ENCODE peak calls at places on chromosomes 5 and 9, in six cellular contexts. W, I, J, T, O and G are unnamed samples.

GRCh38 chr5:119031047-119031886 is 39.6 kb upstream of the DMXL1 start:
- DNase-seq in W (peak), I (no peak), J (no peak), T (no peak), O (no peak), G (no peak)

GRCh38 chr5:159571501-159572244 is 241.4 kb upstream of the IL12B start:
- DNase-seq in W (no peak), I (no peak), J (no peak), T (no peak), O (no peak), G (peak)

GRCh38 chr9:78775211-78775610 is 478.3 kb downstream of the PSAT1 start:
- DNase-seq in W (no peak), I (no peak), J (no peak), T (no peak), O (no peak), G (no peak)

GRCh38 chr9:134284273-134284672 is 42.0 kb upstream of the RXRA start:
- DNase-seq in W (no peak), I (no peak), J (no peak), T (no peak), O (no peak), G (no peak)

GRCh38 chr9:71656496-71656895 is 111.8 kb downstream of the CEMIP2 start:
- DNase-seq in W (no peak), I (no peak), J (no peak), T (no peak), O (no peak), G (no peak)

GRCh38 chr5:13212843-13213242 is 731.6 kb downstream of the DNAH5 start:
- DNase-seq in W (no peak), I (no peak), J (no peak), T (no peak), O (no peak), G (no peak)

GRCh38 chr9:113579270-113580040 is 115.9 kb downstream of the RGS3 start:
- DNase-seq in W (no peak), I (no peak), J (no peak), T (no peak), O (no peak), G (no peak)

GRCh38 chr5:179549973-179550510 is 312 bp upstream of the RUFY1 start:
- DNase-seq in W (peak), I (no peak), J (no peak), T (no peak), O (peak), G (no peak)

GRCh38 chr5:18985397-18985796 is 1002.6 kb downstream of the CDH18 start:
- DNase-seq in W (no peak), I (peak), J (no peak), T (no peak), O (no peak), G (no peak)

GRCh38 chr5:50667079-50667652 is 729 bp downstream of the PARP8 start:
- DNase-seq in W (no peak), I (peak), J (no peak), T (no peak), O (no peak), G (no peak)

GRCh38 chr5:15496886-15497285 is 3.1 kb upstream of the FBXL7 start:
- DNase-seq in W (no peak), I (no peak), J (no peak), T (no peak), O (no peak), G (no peak)

GRCh38 chr5:4058899-4059298 is 463.3 kb downstream of the IRX1 start:
- DNase-seq in W (no peak), I (no peak), J (no peak), T (no peak), O (no peak), G (no peak)

GRCh38 chr5:157828949-157829639 is 29.9 kb downstream of the CLINT1 start:
- DNase-seq in W (no peak), I (peak), J (no peak), T (peak), O (no peak), G (no peak)

GRCh38 chr9:5375091-5375490 is 35.4 kb upstream of the RLN1 start:
- DNase-seq in W (no peak), I (no peak), J (no peak), T (no peak), O (no peak), G (no peak)

GRCh38 chr9:128946945-128947422 is 419 bp downstream of the DOLK start:
- DNase-seq in W (no peak), I (no peak), J (no peak), T (no peak), O (no peak), G (no peak)

GRCh38 chr5:152560508-152561137 is 155.5 kb upstream of the NMUR2 start:
- DNase-seq in W (no peak), I (peak), J (peak), T (peak), O (peak), G (peak)

GRCh38 chr9:5608298-5609254 is 20.3 kb upstream of the RIC1 start:
- DNase-seq in W (no peak), I (no peak), J (no peak), T (no peak), O (peak), G (no peak)

GRCh38 chr5:148740966-148741742 is 85.3 kb upstream of the ADRB2 start:
- DNase-seq in W (no peak), I (no peak), J (no peak), T (peak), O (peak), G (peak)

GRCh38 chr9:87644659-87645058 is 81.3 kb upstream of the CTSL start:
- DNase-seq in W (no peak), I (peak), J (no peak), T (no peak), O (no peak), G (no peak)

GRCh38 chr9:75299324-75299723 is 211.0 kb downstream of the OSTF1 start:
- DNase-seq in W (no peak), I (no peak), J (no peak), T (no peak), O (peak), G (no peak)

GRCh38 chr9:121784706-121785426 is 133.4 kb downstream of the DAB2IP start:
- DNase-seq in W (no peak), I (no peak), J (no peak), T (no peak), O (no peak), G (no peak)

GRCh38 chr9:81871695-81872094 is 56.5 kb upstream of the SPATA31D4 start:
- DNase-seq in W (no peak), I (peak), J (no peak), T (no peak), O (no peak), G (no peak)

GRCh38 chr9:36192196-36192595 is 1.5 kb downstream of the CLTA start:
- DNase-seq in W (no peak), I (no peak), J (no peak), T (no peak), O (no peak), G (no peak)

GRCh38 chr5:123717139-123717538 is 205.2 kb downstream of the CSNK1G3 start:
- DNase-seq in W (no peak), I (no peak), J (no peak), T (no peak), O (no peak), G (no peak)

GRCh38 chr5:140109050-140109817 is 4.7 kb upstream of the PURA start:
- DNase-seq in W (no peak), I (no peak), J (no peak), T (no peak), O (no peak), G (no peak)

GRCh38 chr5:140109818-140110733 is 3.8 kb upstream of the PURA start:
- DNase-seq in W (no peak), I (no peak), J (no peak), T (no peak), O (no peak), G (no peak)

GRCh38 chr5:140107312-140108092 is 6.4 kb upstream of the PURA start:
- DNase-seq in W (peak), I (peak), J (no peak), T (peak), O (peak), G (peak)

GRCh38 chr5:140106805-140107311 is 7.1 kb upstream of the PURA start:
- DNase-seq in W (no peak), I (no peak), J (no peak), T (no peak), O (no peak), G (no peak)

DNA sequence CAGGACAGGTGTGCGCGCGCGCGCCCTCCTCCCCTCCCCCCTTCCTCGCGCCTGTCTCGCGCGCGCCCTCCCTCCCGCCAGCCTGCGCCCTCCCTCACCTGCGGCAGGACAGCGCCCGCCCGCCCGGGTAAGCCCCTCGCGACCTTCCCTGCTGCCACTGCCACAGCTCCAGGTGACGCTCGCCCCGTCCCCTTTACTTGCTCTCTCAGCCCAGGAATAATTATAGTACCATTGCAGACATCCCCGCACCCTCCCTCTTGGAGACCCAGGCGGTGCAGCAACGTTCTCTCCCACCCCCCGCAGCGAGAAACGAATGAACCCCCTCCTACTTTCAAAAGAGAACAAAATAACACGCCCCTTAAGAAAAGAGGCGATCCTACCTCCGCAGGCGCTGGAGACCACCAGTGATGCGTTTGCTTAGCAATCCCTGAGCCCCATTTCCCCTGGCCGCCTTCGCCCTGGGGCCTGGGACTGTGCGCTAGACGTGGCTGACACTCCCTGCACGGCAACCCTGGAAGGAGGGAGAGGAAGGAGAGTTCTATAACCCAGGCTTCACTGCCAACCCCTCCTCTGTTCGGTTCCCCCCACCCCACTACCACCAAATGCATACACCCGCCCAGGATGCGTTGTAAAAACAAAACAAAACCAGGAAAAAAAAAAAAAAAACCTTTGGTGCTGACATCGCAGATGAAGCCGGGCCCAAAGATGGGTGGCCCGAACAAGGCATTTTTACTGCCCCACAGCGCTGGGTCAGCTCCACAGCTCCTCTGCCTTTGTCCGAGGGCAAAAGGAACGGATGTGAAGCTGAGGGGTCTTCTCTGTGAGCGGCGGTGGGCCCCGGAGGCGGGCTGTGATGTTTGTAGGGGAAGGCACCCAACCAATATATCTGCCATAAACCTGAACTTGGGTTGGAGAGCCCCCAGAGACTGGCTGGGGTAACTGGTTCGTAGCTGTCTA is 5.5 kb upstream of the PURA start:
- DNase-seq in W (no peak), I (no peak), J (no peak), T (no peak), O (no peak), G (no peak)
- TF ChIP-seq ZNF274 in W (no peak), I (no peak), J (no peak), T (no peak), O (no peak), G (no peak)

GRCh38 chr5:55645304-55645703 is 66.8 kb downstream of the SLC38A9 start:
- DNase-seq in W (no peak), I (no peak), J (no peak), T (no peak), O (no peak), G (no peak)
- TF ChIP-seq ZNF274 in W (no peak), I (no peak), J (no peak), T (no peak), O (no peak), G (no peak)

GRCh38 chr5:120386981-120387380 is 77.1 kb upstream of the PRR16 start:
- DNase-seq in W (no peak), I (no peak), J (no peak), T (no peak), O (no peak), G (no peak)

GRCh38 chr5:120388016-120388781 is 75.9 kb upstream of the PRR16 start:
- DNase-seq in W (no peak), I (no peak), J (no peak), T (no peak), O (no peak), G (no peak)

GRCh38 chr5:120380644-120381043 is 83.5 kb upstream of the PRR16 start:
- DNase-seq in W (no peak), I (no peak), J (no peak), T (no peak), O (no peak), G (no peak)

GRCh38 chr5:120382813-120383212 is 81.3 kb upstream of the PRR16 start:
- DNase-seq in W (no peak), I (no peak), J (no peak), T (no peak), O (no peak), G (no peak)
- TF ChIP-seq ZNF274 in W (no peak), I (no peak), J (no peak), T (no peak), O (no peak), G (no peak)

DNA sequence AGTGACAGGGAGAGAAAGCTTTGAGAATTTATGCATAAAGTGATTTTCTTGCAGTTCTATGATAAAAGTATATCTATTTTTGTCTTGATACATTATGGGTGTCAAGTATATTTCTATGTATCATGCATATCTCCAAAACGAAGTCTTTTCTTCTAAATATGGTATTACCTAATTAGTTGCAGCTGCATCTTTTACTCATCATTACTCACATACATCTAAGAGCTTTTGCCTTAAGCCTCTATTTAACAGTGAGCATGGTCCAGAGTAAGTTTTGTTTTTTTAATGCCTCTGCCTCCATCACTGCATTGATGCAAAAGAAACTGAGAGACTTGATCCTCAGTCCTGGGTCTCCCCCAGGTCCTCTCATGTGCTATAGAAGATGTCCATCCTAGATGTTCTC is 40.0 kb upstream of the SMC5 start:
- DNase-seq in W (no peak), I (no peak), J (no peak), T (no peak), O (no peak), G (no peak)
- TF ChIP-seq ZNF274 in W (no peak), I (no peak), J (no peak), T (no peak), O (no peak), G (no peak)

DNA sequence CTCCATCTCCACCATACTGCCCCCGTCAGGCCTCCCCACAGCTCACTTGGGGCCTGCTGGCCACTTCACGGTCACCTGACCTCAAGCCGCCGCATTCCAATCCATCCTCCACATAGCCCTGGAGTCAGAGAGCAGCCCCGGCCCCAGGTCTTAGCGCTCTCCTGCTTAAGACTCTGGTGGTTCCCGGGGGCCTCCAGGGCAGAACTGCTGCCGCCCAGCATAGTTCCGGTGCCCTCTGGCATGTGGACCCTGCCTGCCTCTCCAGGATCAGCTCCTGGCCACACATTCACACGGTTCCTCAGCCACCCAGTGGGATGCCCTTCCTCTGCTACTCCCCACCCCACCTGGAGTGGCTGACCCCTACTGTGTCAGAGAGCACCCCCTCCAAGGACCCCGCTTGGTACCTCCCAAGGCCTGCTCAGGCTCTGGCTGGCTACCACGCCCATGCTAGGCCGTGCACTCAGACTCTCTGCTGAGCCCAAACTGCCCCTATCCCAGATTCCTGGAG is 8.7 kb downstream of the PHYKPL start:
- DNase-seq in W (no peak), I (no peak), J (no peak), T (no peak), O (no peak), G (no peak)
- TF ChIP-seq ZNF274 in W (no peak), I (no peak), J (no peak), T (no peak), O (no peak), G (no peak)

DNA sequence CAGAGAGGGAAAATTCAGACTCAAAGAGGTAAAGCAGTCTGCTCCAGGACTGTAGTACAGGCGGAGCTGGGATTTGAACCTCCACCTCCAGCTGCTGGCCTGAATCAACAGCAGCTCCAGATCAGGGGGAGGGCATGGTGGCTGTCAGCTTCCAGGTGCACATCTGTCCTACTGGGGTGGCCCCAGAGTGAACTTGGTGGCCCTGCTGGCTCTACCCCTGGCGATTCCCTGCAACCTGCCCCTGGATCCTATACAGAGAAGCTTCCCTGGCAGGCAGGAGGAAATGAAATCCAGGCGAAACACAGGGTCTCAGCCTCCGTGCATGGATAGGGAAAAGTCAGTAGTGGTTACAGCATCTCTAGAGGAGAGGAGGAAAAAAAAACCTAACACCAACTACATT is 71.5 kb upstream of the UNC5A start:
- DNase-seq in W (no peak), I (no peak), J (no peak), T (no peak), O (no peak), G (no peak)
- TF ChIP-seq ZNF274 in W (no peak), I (no peak), J (no peak), T (no peak), O (no peak), G (no peak)

GRCh38 chr9:100364013-100364412 is 11.3 kb upstream of the TEX10 start:
- DNase-seq in W (no peak), I (no peak), J (no peak), T (no peak), O (peak), G (no peak)
- TF ChIP-seq ZNF274 in W (no peak), I (no peak), J (no peak), T (no peak), O (no peak), G (no peak)

GRCh38 chr5:53381-54174 is 38.4 kb upstream of the PLEKHG4B start:
- DNase-seq in W (no peak), I (peak), J (peak), T (peak), O (no peak), G (no peak)
- TF ChIP-seq ZNF274 in W (no peak), I (no peak), J (no peak), T (no peak), O (no peak), G (no peak)

GRCh38 chr5:98360548-98360947 is 412.9 kb upstream of the RGMB start:
- DNase-seq in W (no peak), I (no peak), J (no peak), T (no peak), O (no peak), G (no peak)
- TF ChIP-seq ZNF274 in W (no peak), I (no peak), J (no peak), T (no peak), O (no peak), G (no peak)

DNA sequence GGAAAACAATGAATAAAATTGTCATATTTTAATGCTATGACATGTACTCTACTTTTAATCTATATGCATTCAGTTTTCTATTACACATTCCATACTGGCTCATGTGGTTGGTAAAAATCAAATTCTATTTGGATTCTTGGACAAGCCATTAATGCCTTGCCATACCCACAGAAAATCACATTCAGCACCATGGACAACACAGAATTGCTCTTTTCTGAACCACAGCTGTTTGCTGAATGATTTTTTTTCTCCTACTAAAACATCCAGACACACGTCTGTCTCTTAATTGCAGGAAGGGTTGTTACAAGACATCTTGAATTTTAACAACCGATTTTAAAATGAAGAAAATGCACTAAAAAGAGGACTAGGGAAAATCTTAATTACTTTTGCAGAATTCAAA is 675.6 kb downstream of the BRINP1 start:
- DNase-seq in W (no peak), I (no peak), J (no peak), T (no peak), O (no peak), G (no peak)
- TF ChIP-seq ZNF274 in W (no peak), I (no peak), J (no peak), T (no peak), O (no peak), G (no peak)